ENCODE peak calls at places on chromosome 11, in four cellular contexts. Y is pancreas, Q is activated gamma-delta T cell treated with Interleukin-2 at 50 U/mL for 16 hours, F is left cardiac atrium. P is an unnamed sample.

GRCh38 chr11:111225871-111226270 is 19.7 kb upstream of the POU2AF2 start:
- DNase-seq in F (no peak), Q (no peak), Y (no peak), P (no peak)

GRCh38 chr11:126824035-126824607 is 176.4 kb downstream of the KIRREL3 start:
- DNase-seq in Y (no peak), Q (no peak), F (no peak), P (no peak)

GRCh38 chr11:124768914-124769313 is 6.8 kb upstream of the ESAM start:
- DNase-seq in Y (no peak), F (no peak), Q (no peak), P (no peak)

GRCh38 chr11:69215784-69216415 is 60.2 kb downstream of the SMIM38 start:
- DNase-seq in Y (no peak), Q (no peak), F (no peak), P (no peak)

GRCh38 chr11:30346068-30346688 is 23.3 kb downstream of the ARL14EP start:
- DNase-seq in F (no peak), Y (no peak), Q (no peak), P (no peak)

GRCh38 chr11:70105755-70106571 is 27.8 kb downstream of the ANO1 start:
- DNase-seq in Q (no peak), Y (no peak), F (no peak), P (peak)

GRCh38 chr11:12189543-12190235 is 79.3 kb downstream of the MICAL2 start:
- DNase-seq in Q (peak), F (no peak), Y (no peak), P (no peak)

GRCh38 chr11:105619556-105619955 is 9.7 kb downstream of the GRIA4 start:
- DNase-seq in Q (no peak), F (no peak), Y (no peak), P (no peak)

GRCh38 chr11:108525161-108525560 is 27.0 kb upstream of the POGLUT3 start:
- DNase-seq in F (no peak), Q (no peak), Y (no peak), P (no peak)

GRCh38 chr11:126751242-126751641 is 249.3 kb downstream of the KIRREL3 start:
- DNase-seq in Q (no peak), F (no peak), Y (no peak), P (no peak)

GRCh38 chr11:22521226-22521625 is 104.4 kb downstream of the FANCF start:
- DNase-seq in F (no peak), Y (no peak), Q (no peak), P (no peak)

P was measured in right lobe of liver.